ENCODE peak calls at places on chromosomes 16 and 17, in ten cellular contexts. O is CD8-positive, alpha-beta T cell; U is spleen; K is activated CD8-positive, alpha-beta T cell treated with anti-CD3 and anti-CD28 coated beads for 36 hours; N is A549; F is neural crest cell; B is ovary; S is fibroblast of the aortic adventitia; P is right atrium auricular region; I is HFFc6. L is an unnamed sample.

GRCh38 chr17:15951368-15952047 is 6.6 kb downstream of the ADORA2B start:
- DNase-seq in S (no peak), I (no peak), F (no peak), N (no peak), P (no peak), K (no peak), B (no peak), O (no peak), U (peak), L (no peak)

GRCh38 chr16:10566613-10567012 is 13.8 kb downstream of the EMP2 start:
- DNase-seq in U (no peak), F (no peak), I (no peak), S (no peak), N (no peak), P (no peak), B (no peak), O (no peak), K (no peak), L (no peak)

GRCh38 chr17:43169561-43170139 is 1.4 kb upstream of the NBR1 start:
- DNase-seq in U (peak), P (peak), K (peak), O (no peak), S (peak), F (no peak), N (peak), B (peak), I (peak), L (peak)

GRCh38 chr16:81318711-81319110 is 3.9 kb downstream of the GAN start:
- DNase-seq in B (no peak), P (no peak), S (no peak), U (no peak), N (no peak), F (no peak), K (no peak), O (no peak), I (no peak), L (no peak)

GRCh38 chr16:57689772-57690558 is 4.6 kb upstream of the DRC7 start:
- DNase-seq in S (peak), F (no peak), P (no peak), N (no peak), K (peak), U (peak), O (peak), B (no peak), I (no peak), L (peak)

GRCh38 chr16:3459401-3460090 is 16.1 kb downstream of the NAA60 start:
- DNase-seq in B (peak), U (no peak), F (no peak), P (no peak), S (peak), N (no peak), K (peak), I (peak), O (no peak), L (no peak)

GRCh38 chr17:19724501-19725420 is 8.4 kb upstream of the SLC47A2 start:
- DNase-seq in F (no peak), U (peak), P (peak), N (no peak), B (peak), I (no peak), S (no peak), O (peak), K (peak), L (no peak)

GRCh38 chr17:17590141-17590735 is 1.3 kb downstream of the PEMT start:
- DNase-seq in B (peak), N (no peak), I (no peak), U (no peak), P (no peak), K (no peak), S (no peak), O (no peak), F (no peak), L (no peak)

GRCh38 chr16:71484006-71484893 is 4.9 kb downstream of the ZNF19 start:
- DNase-seq in B (peak), U (peak), I (peak), K (peak), F (peak), O (peak), P (peak), N (peak), S (peak), L (peak)

GRCh38 chr17:34382586-34383224 is 19.7 kb upstream of the CCL1 start:
- DNase-seq in P (no peak), N (no peak), B (no peak), S (peak), I (no peak), U (peak), K (peak), F (no peak), O (no peak), L (no peak)

GRCh38 chr16:24645739-24646645 is 83.5 kb upstream of the TNRC6A start:
- DNase-seq in O (no peak), B (no peak), I (peak), F (no peak), S (peak), K (no peak), U (no peak), P (no peak), N (peak), L (no peak)

GRCh38 chr17:35726609-35727460 is 4.6 kb upstream of the RASL10B start:
- DNase-seq in O (no peak), I (peak), N (no peak), K (no peak), U (no peak), B (peak), P (no peak), S (peak), F (no peak), L (no peak)

GRCh38 chr16:87127061-87127765 is 190.0 kb downstream of the C16orf95 start:
- DNase-seq in O (no peak), K (no peak), B (peak), U (no peak), I (no peak), F (no peak), S (peak), N (no peak), P (no peak), L (no peak)

GRCh38 chr17:8222380-8222629 is 11.9 kb upstream of the AURKB start:
- DNase-seq in K (no peak), F (no peak), P (no peak), B (no peak), O (no peak), N (no peak), U (no peak), I (no peak), S (no peak), L (peak)

GRCh38 chr16:17532338-17532995 is 61.7 kb upstream of the XYLT1 start:
- DNase-seq in I (no peak), N (no peak), B (no peak), P (no peak), U (no peak), F (no peak), K (no peak), S (no peak), O (no peak), L (peak)

GRCh38 chr17:69523252-69523861 is 108.9 kb downstream of the MAP2K6 start:
- DNase-seq in B (no peak), F (no peak), U (no peak), I (peak), N (peak), P (no peak), K (peak), S (peak), O (no peak), L (peak)

GRCh38 chr17:29929006-29929543 is 953 bp downstream of the SSH2 start:
- DNase-seq in I (peak), B (no peak), F (peak), P (no peak), U (no peak), S (peak), N (no peak), O (no peak), K (peak), L (no peak)

GRCh38 chr17:9258115-9259020 is 237.1 kb downstream of the NTN1 start:
- DNase-seq in F (no peak), P (no peak), K (peak), B (no peak), U (no peak), N (no peak), I (no peak), S (no peak), O (no peak), L (no peak)

DNA sequence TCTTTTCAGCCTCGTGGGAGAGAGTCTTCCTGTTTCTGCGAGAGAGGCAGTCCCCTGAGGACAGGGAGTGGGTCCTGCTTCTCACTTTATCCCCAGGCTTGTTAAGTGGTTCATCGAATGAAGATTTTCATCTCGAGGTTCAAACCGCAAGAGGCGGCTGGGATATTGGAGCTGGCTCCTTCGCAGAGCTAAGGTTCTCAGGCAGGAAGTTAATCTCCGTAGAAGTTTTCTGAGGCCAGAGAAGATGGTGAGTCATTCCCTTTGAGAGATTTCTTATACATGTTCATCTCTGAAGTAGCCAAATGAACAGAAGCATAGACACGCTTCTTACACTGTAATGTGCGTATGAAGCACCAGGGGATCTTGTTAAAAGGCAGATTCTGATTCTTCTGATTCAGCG is 211.7 kb upstream of the SDK2 start:
- DNase-seq in O (no peak), N (no peak), I (no peak), S (no peak), F (no peak), K (no peak), B (no peak), P (no peak), U (no peak), L (no peak)
- TF ChIP-seq CTCF in O (no peak), N (no peak), I (no peak), S (no peak), F (no peak), K (no peak), B (no peak), P (no peak), U (no peak), L (no peak)

DNA sequence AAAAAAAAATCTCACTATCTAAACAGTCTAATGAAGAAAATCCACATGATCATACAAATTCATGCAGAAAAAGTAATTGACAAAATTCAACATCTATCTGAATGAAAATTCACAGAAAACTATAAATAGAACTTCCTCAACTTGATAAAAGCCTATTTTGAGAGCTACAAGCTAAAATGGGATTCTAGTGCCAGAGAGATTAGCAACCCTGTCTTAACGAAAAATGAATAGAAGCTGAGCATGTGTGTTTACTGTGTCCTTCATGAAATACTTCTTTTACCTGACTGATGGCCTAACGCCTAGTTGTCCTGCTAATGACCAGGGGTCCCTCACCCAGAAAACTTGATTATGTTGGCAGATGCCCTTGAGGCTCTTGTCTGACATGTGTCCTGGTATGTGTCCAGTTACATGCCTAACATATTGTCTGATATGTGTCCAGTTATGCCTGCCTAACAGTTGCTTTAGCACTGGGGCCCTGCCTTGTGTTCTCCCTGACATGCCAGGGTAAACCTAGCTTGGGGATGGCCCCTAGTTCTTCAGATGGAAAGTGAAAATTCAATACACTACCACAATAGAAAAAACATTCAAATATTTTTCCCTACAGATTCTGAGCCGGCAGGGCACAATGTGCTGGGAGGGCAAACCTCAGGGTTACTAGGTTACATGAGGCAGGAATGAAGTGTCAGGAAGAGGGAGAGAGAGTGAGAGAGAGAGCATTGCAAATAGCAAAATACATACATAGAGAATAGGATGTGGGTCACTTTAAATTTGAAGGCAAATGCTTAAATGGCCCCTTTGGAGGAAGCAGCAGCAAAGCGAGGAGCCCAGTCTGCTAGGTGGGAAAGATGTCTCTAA is 834.0 kb downstream of the CDH11 start:
- DNase-seq in P (no peak), I (no peak), O (no peak), S (no peak), B (no peak), U (no peak), N (no peak), F (no peak), K (no peak), L (no peak)
- TF ChIP-seq CTCF in P (no peak), I (no peak), O (no peak), S (no peak), B (no peak), U (no peak), N (no peak), F (no peak), K (no peak), L (no peak)

GRCh38 chr16:85631802-85632393 is 18.8 kb downstream of the GSE1 start:
- DNase-seq in N (no peak), F (no peak), K (no peak), S (no peak), O (no peak), I (no peak), U (no peak), P (no peak), B (no peak), L (no peak)
- TF ChIP-seq CTCF in N (peak), F (no peak), K (no peak), S (no peak), O (no peak), I (peak), U (no peak), P (no peak), B (no peak), L (peak)

DNA sequence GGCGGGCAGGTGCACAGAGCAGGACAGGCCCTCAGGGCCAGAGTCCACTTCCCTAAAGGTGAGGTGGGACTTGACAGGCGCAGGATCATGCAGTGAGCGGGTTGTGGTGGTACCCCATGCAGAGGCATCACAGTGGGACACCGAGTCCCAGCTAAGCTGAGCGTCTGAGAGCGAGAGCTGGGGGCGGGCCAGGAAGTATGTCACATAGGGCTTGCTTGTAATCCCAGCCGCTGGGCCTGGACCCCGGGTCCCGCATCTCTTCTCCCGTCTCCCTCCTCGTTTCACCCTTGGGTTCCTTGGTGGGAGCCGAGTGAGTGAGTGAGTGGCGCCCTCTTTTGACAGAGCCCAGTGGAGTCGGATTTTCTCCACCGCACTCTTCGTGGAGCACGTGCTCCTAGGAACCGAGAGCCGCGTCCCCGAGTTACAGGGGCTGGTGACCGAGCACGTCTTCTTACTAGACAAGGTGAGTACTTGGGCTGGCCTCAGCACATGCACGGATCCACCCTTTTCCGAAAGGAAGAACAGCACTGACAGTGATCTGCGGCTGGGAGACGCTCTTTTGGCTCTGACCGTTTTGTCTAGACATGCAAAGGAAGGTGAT is 50.8 kb upstream of the ENDOV start:
- DNase-seq in O (no peak), U (peak), B (peak), K (peak), S (no peak), F (peak), P (no peak), N (peak), I (no peak), L (no peak)
- TF ChIP-seq CTCF in O (no peak), U (no peak), B (no peak), K (peak), S (no peak), F (peak), P (no peak), N (peak), I (peak), L (peak)